ENCODE peak calls at places on chromosomes 6 and 20, in four cellular contexts. A, D, M and W are unnamed samples.

GRCh38 chr6:112269165-112269564 is 14.8 kb upstream of the LAMA4 start:
- DNase-seq in A (no peak), D (no peak), M (no peak), W (peak; percentile 39)

GRCh38 chr20:43681991-43682410 is 15.1 kb downstream of the MYBL2 start:
- DNase-seq in A (peak; percentile 25), D (no peak), M (no peak), W (no peak)

GRCh38 chr6:22147983-22148797 is 148.6 kb downstream of the PRL start:
- DNase-seq in A (peak; percentile 40), D (no peak), M (no peak), W (peak; percentile 43)

GRCh38 chr20:25573288-25574251 is 11.8 kb downstream of the NINL start:
- DNase-seq in A (no peak), D (no peak), M (no peak), W (no peak)

GRCh38 chr20:43409041-43409913 is 48.4 kb upstream of the SRSF6 start:
- DNase-seq in A (no peak), D (no peak), M (no peak), W (peak; percentile 48)

GRCh38 chr20:57030611-57031600 is 235.5 kb downstream of the BMP7 start:
- DNase-seq in A (no peak), D (no peak), M (no peak), W (no peak)

GRCh38 chr20:22389836-22390542 is 194.4 kb downstream of the FOXA2 start:
- DNase-seq in A (no peak), D (no peak), M (peak; percentile 76), W (no peak)

GRCh38 chr6:5497896-5498578 is 236.7 kb downstream of the FARS2 start:
- DNase-seq in A (no peak), D (no peak), M (no peak), W (no peak)

GRCh38 chr20:43863821-43864544 is 50.7 kb upstream of the TOX2 start:
- DNase-seq in A (no peak), D (no peak), M (no peak), W (no peak)

GRCh38 chr6:34152806-34153565 is 7.1 kb upstream of the GRM4 start:
- DNase-seq in A (no peak), D (no peak), M (no peak), W (no peak)

GRCh38 chr6:52725530-52726192 is 37.6 kb downstream of the GSTA2 start:
- DNase-seq in A (no peak), D (no peak), M (peak; percentile 3), W (no peak)

GRCh38 chr20:51190783-51191180 is 167.9 kb upstream of the KCNG1 start:
- DNase-seq in A (no peak), D (no peak), M (no peak), W (no peak)

GRCh38 chr6:75612921-75613534 is 11.3 kb downstream of the SENP6 start:
- DNase-seq in A (no peak), D (no peak), M (no peak), W (no peak)

GRCh38 chr6:73204252-73204651 is 21.0 kb downstream of the KHDC1L start:
- DNase-seq in A (no peak), D (no peak), M (no peak), W (no peak)

GRCh38 chr20:37389241-37389747 is 43.4 kb downstream of the SRC start:
- DNase-seq in A (no peak), D (no peak), M (no peak), W (no peak)

GRCh38 chr6:26094036-26094435 is 6.8 kb downstream of the HFE start:
- DNase-seq in A (no peak), D (no peak), M (no peak), W (no peak)

GRCh38 chr20:4782373-4782772 is 60.7 kb downstream of the PRND start:
- DNase-seq in A (no peak), D (no peak), M (no peak), W (no peak)

GRCh38 chr20:63433756-63434531 is 38.5 kb downstream of the KCNQ2 start:
- DNase-seq in A (peak; percentile 43), D (no peak), M (no peak), W (no peak)

GRCh38 chr6:96886519-96886918 is 11.2 kb downstream of the NDUFAF4 start:
- DNase-seq in A (no peak), D (no peak), M (no peak), W (no peak)

GRCh38 chr20:39266989-39267388 is 304.8 kb downstream of the DHX35 start:
- DNase-seq in A (no peak), D (no peak), M (no peak), W (no peak)

GRCh38 chr6:112038268-112038667 is 15.6 kb upstream of the CCN6 start:
- DNase-seq in A (no peak), D (no peak), M (no peak), W (no peak)

GRCh38 chr6:111746983-111747773 is 126.1 kb downstream of the FYN start:
- DNase-seq in A (peak; percentile 42), D (no peak), M (no peak), W (no peak)

GRCh38 chr6:16437984-16438383 is 199.6 kb downstream of the GMPR start:
- DNase-seq in A (no peak), D (no peak), M (no peak), W (no peak)

GRCh38 chr6:97697450-97697849 is 414.4 kb upstream of the MMS22L start:
- DNase-seq in A (no peak), D (no peak), M (no peak), W (no peak)

GRCh38 chr6:128527375-128527774 is 7.0 kb upstream of the PTPRK start:
- DNase-seq in A (no peak), D (no peak), M (no peak), W (no peak)

GRCh38 chr6:43743682-43744381 is 26.2 kb upstream of the VEGFA start:
- DNase-seq in A (no peak), D (no peak), M (no peak), W (no peak)

GRCh38 chr6:121765060-121765459 is 329.6 kb downstream of the GJA1 start:
- DNase-seq in A (no peak), D (no peak), M (no peak), W (no peak)

GRCh38 chr20:45782890-45783289 is 8.8 kb downstream of the WFDC3 start:
- DNase-seq in A (peak; percentile 27), D (no peak), M (no peak), W (no peak)

GRCh38 chr20:56429496-56429895 is 17.4 kb downstream of the CASS4 start:
- DNase-seq in A (no peak), D (no peak), M (no peak), W (no peak)

GRCh38 chr6:63634630-63635029 is 972 bp upstream of the PHF3 start:
- DNase-seq in A (no peak), D (no peak), M (no peak), W (no peak)

GRCh38 chr6:10521104-10521808 is at the start of gene GCNT2:
- DNase-seq in A (no peak), D (no peak), M (peak; percentile 46), W (no peak)

GRCh38 chr6:144265390-144265789 is 19.7 kb upstream of the UTRN start:
- DNase-seq in A (no peak), D (no peak), M (peak; percentile 31), W (no peak)

GRCh38 chr6:73236147-73236750 is 11.0 kb upstream of the KHDC1L start:
- DNase-seq in A (no peak), D (no peak), M (peak; percentile 21), W (no peak)

GRCh38 chr6:4134841-4135664 is at the start of gene ECI2:
- DNase-seq in A (peak; percentile 54), D (peak; percentile 94), M (peak; percentile 48), W (no peak)

GRCh38 chr6:148507774-148508173 is 165.1 kb downstream of the SASH1 start:
- DNase-seq in A (no peak), D (no peak), M (no peak), W (no peak)

GRCh38 chr6:96837138-96837971 is at the start of gene GPR63:
- DNase-seq in A (peak; percentile 54), D (peak; percentile 92), M (peak; percentile 77), W (peak; percentile 48)

GRCh38 chr6:136547336-136547735 is 2.9 kb downstream of the MAP7 start:
- DNase-seq in A (no peak), D (no peak), M (peak; percentile 34), W (no peak)

GRCh38 chr20:62839261-62839660 is 22.4 kb downstream of the TCFL5 start:
- DNase-seq in A (no peak), D (peak; percentile 20), M (no peak), W (no peak)

GRCh38 chr6:134529921-134530320 is 212.0 kb upstream of the SGK1 start:
- DNase-seq in A (peak; percentile 36), D (no peak), M (peak; percentile 28), W (no peak)

GRCh38 chr6:37699138-37699766 is 1.6 kb upstream of the MDGA1 start:
- DNase-seq in A (peak; percentile 80), D (no peak), M (no peak), W (no peak)
- TF ChIP-seq CTCF in A (no peak), D (no peak), M (no peak), W (no peak)

DNA sequence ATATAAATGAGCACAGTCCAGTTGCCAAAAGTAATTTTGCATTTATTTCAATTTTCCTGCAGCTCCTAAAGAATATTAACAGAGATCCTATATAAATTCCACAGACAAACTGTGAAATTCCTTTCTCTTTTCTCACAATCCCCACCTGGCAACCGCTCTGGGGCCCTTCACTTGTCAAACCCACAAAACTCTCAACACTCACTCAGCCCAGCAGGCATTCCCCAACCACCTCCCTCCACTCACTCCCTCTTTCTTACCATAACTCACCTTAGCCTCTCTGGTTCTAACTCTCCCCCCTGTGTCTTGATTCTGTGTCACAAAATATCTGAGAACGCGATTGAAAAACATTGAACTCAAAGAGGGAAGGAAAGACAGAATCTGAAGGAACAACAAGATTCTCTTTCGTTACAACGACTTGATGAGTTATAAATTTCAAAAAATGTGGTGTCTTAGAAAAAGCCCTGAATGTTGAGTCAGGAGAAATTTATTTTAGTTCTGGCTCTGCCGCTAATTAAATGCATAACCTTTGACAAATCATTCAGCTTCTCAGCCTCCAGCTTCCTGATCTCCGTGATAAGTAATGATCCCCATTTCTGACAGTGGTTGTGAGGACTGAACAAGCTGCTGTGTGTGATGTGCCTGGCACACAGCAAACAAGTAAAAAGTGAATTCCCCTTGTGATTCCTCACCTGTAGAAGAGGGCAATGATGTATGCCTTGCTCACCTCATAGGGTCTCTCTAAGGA is 87.9 kb downstream of the UNC5CL start:
- DNase-seq in A (no peak), D (no peak), M (no peak), W (no peak)
- H3K4me1 ChIP-seq in A (no peaks in the 10 kb centered on the region), D (no peaks in the 10 kb centered on the region), M (peaks cover 38% of the 10 kb centered on the region), W (no peaks in the 10 kb centered on the region)

DNA sequence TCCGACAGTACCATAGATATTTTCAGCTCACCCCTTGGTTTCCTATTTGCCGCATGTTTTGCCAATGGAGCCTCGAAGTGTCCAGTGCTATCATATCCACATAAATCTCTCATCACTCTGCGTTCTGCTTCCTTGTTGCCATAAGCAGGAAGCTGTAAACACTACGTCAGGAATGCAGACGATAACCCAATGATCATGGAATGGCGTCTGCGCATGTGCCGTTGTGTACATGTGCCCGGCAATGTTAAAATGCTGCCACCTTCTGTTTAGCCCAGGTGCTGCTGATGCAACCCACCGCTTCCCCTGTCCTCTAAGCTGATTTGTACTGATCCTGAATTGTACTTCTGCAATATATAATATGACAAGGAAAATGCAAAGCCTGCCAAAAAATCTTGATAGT is 607.5 kb downstream of the HDGFL1 start:
- DNase-seq in A (no peak), D (no peak), M (no peak), W (peak; percentile 91)
- H3K9me3 ChIP-seq in A (no peaks in the 10 kb centered on the region), D (no peaks in the 10 kb centered on the region), M (no peaks in the 10 kb centered on the region), W (no peaks in the 10 kb centered on the region)

DNA sequence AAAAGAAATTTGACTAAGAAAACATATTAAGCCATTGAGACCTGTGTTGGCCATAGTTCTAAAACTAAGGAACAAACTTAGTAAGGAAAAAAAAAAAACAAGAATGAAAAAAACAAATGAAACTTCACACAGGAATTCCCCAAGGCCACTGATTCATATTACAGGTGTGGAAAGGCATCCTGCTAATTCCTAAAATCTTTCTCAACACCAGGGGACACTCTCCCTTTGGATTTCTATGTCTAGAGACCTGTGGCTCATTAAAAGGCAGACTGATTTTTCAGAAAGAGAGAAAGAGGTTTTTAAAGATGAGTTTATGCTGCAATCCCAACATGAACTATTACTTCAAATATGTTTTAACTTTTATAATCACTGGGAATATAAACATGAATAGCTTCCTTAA is at the start of gene OR12D1:
- DNase-seq in A (no peak), D (no peak), M (no peak), W (no peak)
- TF ChIP-seq CTCF in A (no peak), D (no peak), M (no peak), W (peak; percentile 7)